ENCODE peak calls at places on chromosomes 16 and 17, in five cellular contexts. U is gastrocnemius medialis, A is PC-3, J is heart right ventricle, L is cardiac muscle cell. E is an unnamed sample. For H3K4me1 and H3K27me3, the result is how much of the 10 kb centered on the place peaks cover.

GRCh38 chr17:31411707-31412285 is 20.3 kb downstream of the RAB11FIP4 start:
- DNase-seq in U (no peak), A (no peak), J (no peak), L (no peak), E (no peak)

GRCh38 chr16:61900482-61900881 is 135.8 kb downstream of the CDH8 start:
- DNase-seq in U (no peak), A (peak), J (no peak), L (peak), E (peak)

GRCh38 chr16:48384305-48384981 is 770 bp downstream of the SIAH1 start:
- DNase-seq in U (peak), A (peak), J (peak), L (peak), E (no peak)

GRCh38 chr16:81096715-81097208 is 567 bp upstream of the GCSH start:
- DNase-seq in U (no peak), A (no peak), J (no peak), L (no peak), E (no peak)

GRCh38 chr17:10556301-10557005 is 7.0 kb upstream of the MYH2 start:
- DNase-seq in U (no peak), A (no peak), J (no peak), L (peak), E (peak)

GRCh38 chr16:66898207-66898606 is 17.9 kb downstream of the PDP2 start:
- DNase-seq in U (peak), A (no peak), J (no peak), L (no peak), E (no peak)

GRCh38 chr17:36942031-36942599 is 4.8 kb downstream of the LHX1 start:
- DNase-seq in U (no peak), A (no peak), J (no peak), L (peak), E (no peak)

GRCh38 chr17:39563476-39563875 is 44.2 kb downstream of the NEUROD2 start:
- DNase-seq in U (no peak), A (no peak), J (no peak), L (peak), E (no peak)

GRCh38 chr16:77467929-77468328 is 33.1 kb upstream of the ADAMTS18 start:
- DNase-seq in U (no peak), A (no peak), J (no peak), L (no peak), E (no peak)

GRCh38 chr16:28090646-28091377 is 27.3 kb upstream of the GSG1L start:
- DNase-seq in U (no peak), A (peak), J (no peak), L (no peak), E (no peak)

GRCh38 chr17:68600881-68601564 is at the start of gene FAM20A:
- DNase-seq in U (peak), A (no peak), J (peak), L (no peak), E (no peak)

GRCh38 chr16:71883193-71883848 is 661 bp downstream of the ZNF821 start:
- DNase-seq in U (no peak), A (peak), J (peak), L (peak), E (peak)

GRCh38 chr17:41625602-41626001 is 1.2 kb upstream of the KRT17 start:
- DNase-seq in U (no peak), A (peak), J (peak), L (peak), E (peak)

GRCh38 chr16:8645831-8646230 is 24.3 kb downstream of the METTL22 start:
- DNase-seq in U (no peak), A (no peak), J (no peak), L (no peak), E (peak)

GRCh38 chr16:12017583-12017982 is 41.0 kb downstream of the SNX29 start:
- DNase-seq in U (no peak), A (no peak), J (no peak), L (peak), E (no peak)

GRCh38 chr17:78557598-78558039 is 19.6 kb downstream of the DNAH17 start:
- DNase-seq in U (no peak), A (peak), J (no peak), L (peak), E (peak)

GRCh38 chr16:5024632-5025031 is 9.1 kb downstream of the NAGPA start:
- DNase-seq in U (peak), A (peak), J (no peak), L (no peak), E (peak)

GRCh38 chr16:88838566-88838965 is 18.2 kb downstream of the GALNS start:
- DNase-seq in U (no peak), A (no peak), J (no peak), L (no peak), E (no peak)

GRCh38 chr17:82524540-82524939 is 5.0 kb downstream of the FOXK2 start:
- DNase-seq in U (no peak), A (no peak), J (no peak), L (no peak), E (no peak)

GRCh38 chr16:71645450-71645849 is 19.5 kb downstream of the MARVELD3 start:
- DNase-seq in U (no peak), A (peak), J (no peak), L (peak), E (peak)

GRCh38 chr17:45676695-45677094 is 107.4 kb upstream of the CRHR1 start:
- DNase-seq in U (no peak), A (no peak), J (no peak), L (no peak), E (no peak)

DNA sequence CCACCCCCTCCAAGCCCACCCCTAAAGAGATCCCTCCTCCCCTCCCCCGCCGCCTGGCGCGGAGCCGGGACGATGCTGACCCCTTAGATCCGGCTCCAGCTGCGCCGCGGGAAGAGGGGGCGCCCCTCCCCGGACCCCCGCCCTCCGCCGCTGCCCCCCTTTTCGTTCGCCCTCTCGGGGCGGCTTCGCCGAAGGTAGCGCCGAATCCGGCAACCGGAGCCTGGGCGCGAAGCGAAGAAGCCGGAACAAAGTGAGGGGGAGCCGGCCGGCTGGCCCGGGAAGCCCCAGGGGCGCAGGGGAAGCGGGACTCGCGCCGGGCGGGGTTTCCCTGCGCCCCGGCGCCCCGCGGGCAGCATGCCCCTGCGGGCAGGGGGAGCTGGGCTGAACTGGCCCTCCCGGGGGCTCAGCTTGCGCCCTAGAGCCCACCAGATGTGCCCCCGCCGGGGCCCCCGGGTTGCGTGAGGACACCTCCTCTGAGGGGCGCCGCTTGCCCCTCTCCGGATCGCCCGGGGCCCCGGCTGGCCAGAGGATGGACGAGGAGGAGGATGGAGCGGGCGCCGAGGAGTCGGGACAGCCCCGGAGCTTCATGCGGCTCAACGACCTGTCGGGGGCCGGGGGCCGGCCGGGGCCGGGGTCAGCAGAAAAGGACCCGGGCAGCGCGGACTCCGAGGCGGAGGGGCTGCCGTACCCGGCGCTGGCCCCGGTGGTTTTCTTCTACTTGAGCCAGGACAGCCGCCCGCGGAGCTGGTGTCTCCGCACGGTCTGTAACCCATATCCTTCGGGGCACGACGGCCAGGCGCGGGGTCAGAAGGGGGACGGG is 626 bp downstream of the CACNA1G start:
- DNase-seq in U (no peak), A (no peak), J (no peak), L (no peak), E (no peak)
- H3K4me1 ChIP-seq in U (under half), A (under half), J (under half), L (under half), E (under half)

GRCh38 chr17:921161-921560 is 58.4 kb downstream of the NXN start:
- DNase-seq in U (peak), A (peak), J (no peak), L (peak), E (peak)

GRCh38 chr17:923633-924032 is 55.9 kb downstream of the NXN start:
- DNase-seq in U (no peak), A (no peak), J (no peak), L (no peak), E (no peak)

GRCh38 chr17:925846-926245 is 53.7 kb downstream of the NXN start:
- DNase-seq in U (no peak), A (no peak), J (no peak), L (peak), E (no peak)

GRCh38 chr17:927611-928461 is 51.7 kb downstream of the NXN start:
- DNase-seq in U (no peak), A (peak), J (no peak), L (peak), E (peak)

GRCh38 chr17:924711-925480 is 54.7 kb downstream of the NXN start:
- DNase-seq in U (no peak), A (peak), J (no peak), L (no peak), E (peak)
- H3K27ac ChIP-seq in U (no peak), A (no peak), J (no peak), L (peak), E (peak)

DNA sequence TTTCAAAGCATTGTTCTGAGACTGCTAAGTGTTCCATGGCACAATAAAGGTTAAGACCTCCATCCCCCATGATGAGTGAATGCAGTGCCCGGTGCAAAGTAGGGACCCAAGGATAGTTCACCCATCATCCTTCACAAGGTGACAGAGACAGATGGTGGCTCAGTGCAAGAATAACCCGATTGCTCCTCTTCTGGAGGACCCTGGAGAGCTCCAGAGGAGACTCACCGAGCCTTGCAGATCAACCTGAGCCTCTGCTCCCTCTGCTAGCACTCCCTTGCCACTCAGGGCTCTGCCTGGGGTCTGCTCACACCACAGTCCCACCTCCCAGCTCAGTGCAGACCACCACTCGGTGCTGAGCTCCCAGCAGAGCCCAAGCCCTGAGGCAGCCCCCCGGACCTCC is 49.3 kb downstream of the C16orf78 start:
- DNase-seq in U (no peak), A (no peak), J (no peak), L (no peak), E (no peak)
- H3K27me3 ChIP-seq in U (under half), A (under half), J (under half), L (under half), E (under half)

GRCh38 chr16:3089717-3090592 is 9.1 kb downstream of the ZSCAN10 start:
- DNase-seq in U (no peak), A (no peak), J (no peak), L (no peak), E (no peak)

GRCh38 chr16:3088925-3089716 is 10.0 kb downstream of the ZSCAN10 start:
- DNase-seq in U (no peak), A (no peak), J (no peak), L (no peak), E (no peak)

GRCh38 chr16:3094289-3095027 is 4.6 kb downstream of the ZSCAN10 start:
- DNase-seq in U (no peak), A (peak), J (no peak), L (peak), E (no peak)

GRCh38 chr16:3092501-3092991 is 6.5 kb downstream of the ZSCAN10 start:
- DNase-seq in U (no peak), A (no peak), J (no peak), L (no peak), E (no peak)

GRCh38 chr16:3091551-3091950 is 7.5 kb downstream of the ZSCAN10 start:
- DNase-seq in U (no peak), A (no peak), J (no peak), L (no peak), E (no peak)
- H3K4me1 ChIP-seq in U (under half), A (under half), J (under half), L (under half), E (under half)

E was measured in foreskin keratinocyte.